ENCODE peak calls at places on chromosomes 12 and 14, in four cellular contexts. G is T-helper 1 cell, P is psoas muscle, J is 8988T. A is an unnamed sample.

GRCh38 chr14:74400328-74400727 is 25.7 kb downstream of the SYNDIG1L start:
- DNase-seq in G (no peak), P (no peak), J (peak), A (no peak)

GRCh38 chr12:938810-939209 is 10.7 kb downstream of the RAD52 start:
- DNase-seq in G (no peak), P (no peak), J (no peak), A (no peak)

GRCh38 chr12:64010069-64010686 is 165.7 kb downstream of the SRGAP1 start:
- DNase-seq in G (no peak), P (no peak), J (no peak), A (no peak)

GRCh38 chr14:53874704-53875103 is 81.9 kb downstream of the BMP4 start:
- DNase-seq in G (no peak), P (peak), J (no peak), A (no peak)

GRCh38 chr14:96631621-96632362 is 129.6 kb downstream of the PAPOLA start:
- DNase-seq in G (no peak), P (no peak), J (no peak), A (no peak)

GRCh38 chr14:30035361-30035760 is 107.7 kb upstream of the PRKD1 start:
- DNase-seq in G (no peak), P (no peak), J (no peak), A (no peak)

GRCh38 chr12:50003595-50003994 is 21.7 kb downstream of the RACGAP1 start:
- DNase-seq in G (no peak), P (no peak), J (no peak), A (no peak)

GRCh38 chr12:76799362-76799761 is 35.4 kb downstream of the ZDHHC17 start:
- DNase-seq in G (no peak), P (no peak), J (no peak), A (no peak)

GRCh38 chr12:41684997-41685396 is 459.7 kb downstream of the GXYLT1 start:
- DNase-seq in G (no peak), P (no peak), J (no peak), A (no peak)

GRCh38 chr12:39033789-39034188 is 128.4 kb upstream of the CPNE8 start:
- DNase-seq in G (no peak), P (no peak), J (no peak), A (no peak)

GRCh38 chr12:1252758-1253157 is 261.7 kb downstream of the ERC1 start:
- DNase-seq in G (no peak), P (no peak), J (no peak), A (no peak)

GRCh38 chr12:6336079-6336858 is 5.6 kb downstream of the TNFRSF1A start:
- DNase-seq in G (peak), P (peak), J (peak), A (peak)

GRCh38 chr14:61280092-61280525 is 1.0 kb downstream of the TMEM30B start:
- DNase-seq in G (no peak), P (no peak), J (no peak), A (peak)

GRCh38 chr12:20463920-20464524 is 95.7 kb downstream of the PDE3A start:
- DNase-seq in G (no peak), P (no peak), J (no peak), A (no peak)

GRCh38 chr12:14993537-14994266 is 20.9 kb downstream of the PDE6H start:
- DNase-seq in G (no peak), P (no peak), J (no peak), A (no peak)

GRCh38 chr14:105086833-105087307 is 21.6 kb upstream of the GPR132 start:
- DNase-seq in G (peak), P (peak), J (peak), A (peak)

GRCh38 chr12:70366581-70367267 is 634 bp downstream of the KCNMB4 start:
- DNase-seq in G (peak), P (peak), J (peak), A (peak)

GRCh38 chr12:5941907-5942306 is 3.2 kb downstream of the ANO2 start:
- DNase-seq in G (no peak), P (no peak), J (no peak), A (no peak)

GRCh38 chr12:41250748-41251147 is 62.6 kb downstream of the PDZRN4 start:
- DNase-seq in G (no peak), P (no peak), J (no peak), A (no peak)

GRCh38 chr12:31267966-31268365 is 58.0 kb downstream of the SINHCAF start:
- DNase-seq in G (no peak), P (no peak), J (no peak), A (no peak)

GRCh38 chr14:89351364-89351957 is 65.6 kb downstream of the FOXN3 start:
- DNase-seq in G (peak), P (no peak), J (no peak), A (no peak)

GRCh38 chr12:121128908-121129704 is 3.6 kb upstream of the P2RX7 start:
- DNase-seq in G (peak), P (peak), J (no peak), A (peak)

GRCh38 chr12:10119072-10119471 is 10.9 kb downstream of the CLEC7A start:
- DNase-seq in G (no peak), P (no peak), J (no peak), A (no peak)

GRCh38 chr12:52634266-52635056 is 16.1 kb upstream of the KRT73 start:
- DNase-seq in G (no peak), P (no peak), J (no peak), A (no peak)

GRCh38 chr14:61764342-61765122 is 2.3 kb downstream of the SNAPC1 start:
- DNase-seq in G (no peak), P (no peak), J (no peak), A (no peak)

GRCh38 chr14:59349154-59349772 is 115.9 kb downstream of the GPR135 start:
- DNase-seq in G (no peak), P (no peak), J (no peak), A (no peak)

GRCh38 chr12:29283969-29284368 is 97.0 kb downstream of the ERGIC2 start:
- DNase-seq in G (no peak), P (no peak), J (no peak), A (no peak)

GRCh38 chr12:65891219-65891618 is 66.9 kb downstream of the HMGA2 start:
- DNase-seq in G (no peak), P (no peak), J (no peak), A (no peak)

GRCh38 chr12:49885118-49885517 is 18.6 kb downstream of the FAIM2 start:
- DNase-seq in G (no peak), P (no peak), J (no peak), A (no peak)

GRCh38 chr14:96119947-96120346 is 80.8 kb downstream of the C14orf132 start:
- DNase-seq in G (peak), P (no peak), J (no peak), A (no peak)

GRCh38 chr12:26188132-26188531 is 7.2 kb upstream of the SSPN start:
- DNase-seq in G (no peak), P (no peak), J (no peak), A (no peak)

GRCh38 chr12:45732250-45732649 is 2.7 kb downstream of the ARID2 start:
- DNase-seq in G (peak), P (no peak), J (no peak), A (no peak)

GRCh38 chr14:98612434-98613200 is 659.4 kb downstream of the BCL11B start:
- DNase-seq in G (no peak), P (no peak), J (no peak), A (no peak)

GRCh38 chr12:43551971-43552559 is at the start of gene ADAMTS20:
- DNase-seq in G (no peak), P (no peak), J (no peak), A (no peak)

A was measured in activated CD4-positive, alpha-beta T cell treated with anti-CD3 and anti-CD28 coated beads for 4 hours.